ENCODE peak calls at places on chromosomes 4 and X, in seven cellular contexts. One of them, this sample, is unnamed.

GRCh38 chrX:117038918-117039440 is 576.2 kb upstream of the CT83 start:
- DNase-seq in K562: no peak
- DNase-seq in spleen: no peak
- DNase-seq in prostate gland: no peak
- DNase-seq in IMR-90: no peak
- DNase-seq in body of pancreas: no peak
- DNase-seq in Peyer's patch: no peak
- DNase-seq in this sample: no peak

GRCh38 chr4:62912531-62912930 is 1496.7 kb downstream of the TECRL start:
- DNase-seq in K562: no peak
- DNase-seq in spleen: no peak
- DNase-seq in prostate gland: no peak
- DNase-seq in IMR-90: no peak
- DNase-seq in body of pancreas: no peak
- DNase-seq in Peyer's patch: no peak
- DNase-seq in this sample: no peak

GRCh38 chr4:61380865-61381264 is 180.7 kb downstream of the ADGRL3 start:
- DNase-seq in K562: no peak
- DNase-seq in spleen: no peak
- DNase-seq in prostate gland: no peak
- DNase-seq in IMR-90: no peak
- DNase-seq in body of pancreas: no peak
- DNase-seq in Peyer's patch: no peak
- DNase-seq in this sample: no peak

GRCh38 chr4:120865985-120866384 is 56.5 kb downstream of the PRDM5 start:
- DNase-seq in K562: no peak
- DNase-seq in spleen: no peak
- DNase-seq in prostate gland: no peak
- DNase-seq in IMR-90: peak; percentile 31
- DNase-seq in body of pancreas: no peak
- DNase-seq in Peyer's patch: no peak
- DNase-seq in this sample: no peak

GRCh38 chr4:107693132-107693531 is 26.9 kb downstream of the PAPSS1 start:
- DNase-seq in K562: no peak
- DNase-seq in spleen: no peak
- DNase-seq in prostate gland: no peak
- DNase-seq in IMR-90: no peak
- DNase-seq in body of pancreas: no peak
- DNase-seq in Peyer's patch: no peak
- DNase-seq in this sample: no peak

GRCh38 chrX:150258176-150258425 is 105.0 kb upstream of the MAMLD1 start:
- DNase-seq in K562: no peak
- DNase-seq in spleen: no peak
- DNase-seq in prostate gland: no peak
- DNase-seq in IMR-90: no peak
- DNase-seq in body of pancreas: no peak
- DNase-seq in Peyer's patch: no peak
- DNase-seq in this sample: no peak

GRCh38 chrX:23246001-23246400 is 88.6 kb upstream of the PTCHD1 start:
- DNase-seq in K562: no peak
- DNase-seq in spleen: no peak
- DNase-seq in prostate gland: no peak
- DNase-seq in IMR-90: no peak
- DNase-seq in body of pancreas: no peak
- DNase-seq in Peyer's patch: no peak
- DNase-seq in this sample: no peak

GRCh38 chr4:169963998-169964397 is 62.2 kb downstream of the MFAP3L start:
- DNase-seq in K562: no peak
- DNase-seq in spleen: no peak
- DNase-seq in prostate gland: no peak
- DNase-seq in IMR-90: no peak
- DNase-seq in body of pancreas: no peak
- DNase-seq in Peyer's patch: no peak
- DNase-seq in this sample: no peak

GRCh38 chr4:932713-933070 is 432 bp downstream of the TMEM175 start:
- DNase-seq in K562: peak; percentile 68
- DNase-seq in spleen: no peak
- DNase-seq in prostate gland: no peak
- DNase-seq in IMR-90: peak; percentile 23
- DNase-seq in body of pancreas: no peak
- DNase-seq in Peyer's patch: peak; percentile 51
- DNase-seq in this sample: no peak

GRCh38 chr4:141346144-141346543 is 125.4 kb downstream of the ZNF330 start:
- DNase-seq in K562: peak; percentile 35
- DNase-seq in spleen: no peak
- DNase-seq in prostate gland: no peak
- DNase-seq in IMR-90: peak; percentile 74
- DNase-seq in body of pancreas: no peak
- DNase-seq in Peyer's patch: no peak
- DNase-seq in this sample: no peak

GRCh38 chr4:182593413-182593812 is 323.8 kb downstream of the DCTD start:
- DNase-seq in K562: no peak
- DNase-seq in spleen: no peak
- DNase-seq in prostate gland: no peak
- DNase-seq in IMR-90: no peak
- DNase-seq in body of pancreas: no peak
- DNase-seq in Peyer's patch: no peak
- DNase-seq in this sample: no peak

GRCh38 chr4:147289181-147289580 is 191.7 kb upstream of the EDNRA start:
- DNase-seq in K562: no peak
- DNase-seq in spleen: no peak
- DNase-seq in prostate gland: no peak
- DNase-seq in IMR-90: no peak
- DNase-seq in body of pancreas: no peak
- DNase-seq in Peyer's patch: no peak
- DNase-seq in this sample: no peak

GRCh38 chrX:20680998-20681397 is 414.3 kb upstream of the RPS6KA3 start:
- DNase-seq in K562: no peak
- DNase-seq in spleen: no peak
- DNase-seq in prostate gland: no peak
- DNase-seq in IMR-90: no peak
- DNase-seq in body of pancreas: no peak
- DNase-seq in Peyer's patch: no peak
- DNase-seq in this sample: no peak

GRCh38 chrX:35728481-35728880 is 69.7 kb upstream of the MAGEB16 start:
- DNase-seq in K562: no peak
- DNase-seq in spleen: no peak
- DNase-seq in prostate gland: no peak
- DNase-seq in IMR-90: no peak
- DNase-seq in body of pancreas: no peak
- DNase-seq in Peyer's patch: no peak
- DNase-seq in this sample: no peak

GRCh38 chr4:154018659-154019058 is 229.8 kb upstream of the SFRP2 start:
- DNase-seq in K562: no peak
- DNase-seq in spleen: no peak
- DNase-seq in prostate gland: no peak
- DNase-seq in IMR-90: no peak
- DNase-seq in body of pancreas: no peak
- DNase-seq in Peyer's patch: no peak
- DNase-seq in this sample: no peak

GRCh38 chr4:121861427-121861826 is 8.8 kb downstream of the BBS7 start:
- DNase-seq in K562: no peak
- DNase-seq in spleen: no peak
- DNase-seq in prostate gland: no peak
- DNase-seq in IMR-90: no peak
- DNase-seq in body of pancreas: no peak
- DNase-seq in Peyer's patch: no peak
- DNase-seq in this sample: no peak

GRCh38 chr4:102299302-102299701 is 46.0 kb downstream of the SLC39A8 start:
- DNase-seq in K562: no peak
- DNase-seq in spleen: no peak
- DNase-seq in prostate gland: no peak
- DNase-seq in IMR-90: no peak
- DNase-seq in body of pancreas: no peak
- DNase-seq in Peyer's patch: no peak
- DNase-seq in this sample: no peak

GRCh38 chr4:45971108-45971507 is 152.7 kb downstream of the GABRG1 start:
- DNase-seq in K562: no peak
- DNase-seq in spleen: no peak
- DNase-seq in prostate gland: no peak
- DNase-seq in IMR-90: no peak
- DNase-seq in body of pancreas: no peak
- DNase-seq in Peyer's patch: no peak
- DNase-seq in this sample: no peak

GRCh38 chr4:123393696-123394095 is 2.9 kb upstream of the SPRY1 start:
- DNase-seq in K562: no peak
- DNase-seq in spleen: no peak
- DNase-seq in prostate gland: no peak
- DNase-seq in IMR-90: no peak
- DNase-seq in body of pancreas: no peak
- DNase-seq in Peyer's patch: no peak
- DNase-seq in this sample: no peak

GRCh38 chr4:123397276-123398150 is 918 bp downstream of the SPRY1 start:
- DNase-seq in K562: no peak
- DNase-seq in spleen: peak; percentile 88
- DNase-seq in prostate gland: peak; percentile 46
- DNase-seq in IMR-90: peak; percentile 36
- DNase-seq in body of pancreas: peak; percentile 65
- DNase-seq in Peyer's patch: peak; percentile 76
- DNase-seq in this sample: peak; percentile 58

GRCh38 chr4:123398151-123398802 is 1.7 kb downstream of the SPRY1 start:
- DNase-seq in K562: peak; percentile 52
- DNase-seq in spleen: peak; percentile 93
- DNase-seq in prostate gland: peak; percentile 55
- DNase-seq in IMR-90: peak; percentile 62
- DNase-seq in body of pancreas: peak; percentile 80
- DNase-seq in Peyer's patch: peak; percentile 87
- DNase-seq in this sample: peak; percentile 72

GRCh38 chr4:123398803-123399637 is 2.4 kb downstream of the SPRY1 start:
- DNase-seq in K562: no peak
- DNase-seq in spleen: peak; percentile 85
- DNase-seq in prostate gland: peak; percentile 66
- DNase-seq in IMR-90: peak; percentile 73
- DNase-seq in body of pancreas: peak; percentile 60
- DNase-seq in Peyer's patch: peak; percentile 82
- DNase-seq in this sample: peak; percentile 54

GRCh38 chr4:123396294-123397275 is at the start of gene SPRY1:
- DNase-seq in K562: peak; percentile 62
- DNase-seq in spleen: peak; percentile 90
- DNase-seq in prostate gland: peak; percentile 94
- DNase-seq in IMR-90: peak; percentile 88
- DNase-seq in body of pancreas: peak; percentile 93
- DNase-seq in Peyer's patch: peak; percentile 96
- DNase-seq in this sample: peak; percentile 75
- TF ChIP-seq POLR2A in K562: no peak
- TF ChIP-seq POLR2A in spleen: no peak
- TF ChIP-seq POLR2A in prostate gland: peak; percentile 74
- TF ChIP-seq POLR2A in IMR-90: no peak
- TF ChIP-seq POLR2A in body of pancreas: peak; percentile 88
- TF ChIP-seq POLR2A in Peyer's patch: peak; percentile 85
- TF ChIP-seq POLR2A in this sample: peak; percentile 40

DNA sequence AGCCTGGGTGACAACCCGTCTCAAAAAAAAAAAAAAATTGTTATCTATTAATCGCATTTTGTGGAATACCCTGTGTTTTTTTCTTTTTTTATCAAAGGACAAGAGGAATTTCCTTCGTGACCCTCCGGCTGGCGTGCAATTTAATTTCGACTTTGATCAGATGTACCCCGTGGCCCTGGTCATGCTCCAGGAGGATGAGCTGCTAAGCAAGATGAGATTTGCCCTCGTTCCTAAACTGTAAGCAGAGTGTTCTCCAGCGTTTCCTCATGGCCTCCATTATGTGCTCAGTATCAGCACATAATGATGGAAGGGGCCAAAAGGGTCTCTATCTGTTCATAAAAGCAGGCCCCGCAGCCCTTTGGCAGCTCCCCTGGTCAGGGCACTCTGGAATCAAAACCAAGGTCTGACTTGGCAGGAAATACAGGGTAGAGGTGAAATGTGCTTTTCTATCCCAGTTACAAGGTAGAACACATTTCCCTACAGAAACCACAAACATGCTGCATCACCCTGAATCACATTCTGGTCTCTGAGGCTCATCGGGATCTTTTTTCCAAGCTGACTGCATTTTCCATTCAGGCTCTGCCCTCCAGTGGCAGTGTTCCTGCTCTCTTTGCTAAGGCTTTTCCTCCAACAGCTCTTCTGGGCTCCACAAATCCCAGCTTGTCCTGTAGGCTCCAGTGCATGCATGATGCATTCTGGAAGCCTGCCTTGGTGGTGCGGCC is 24.4 kb downstream of the SYAP1 start:
- DNase-seq in K562: no peak
- DNase-seq in spleen: no peak
- DNase-seq in prostate gland: no peak
- DNase-seq in IMR-90: peak; percentile 92
- DNase-seq in body of pancreas: no peak
- DNase-seq in Peyer's patch: no peak
- DNase-seq in this sample: no peak
- H3K36me3 ChIP-seq in K562: peaks cover 60% of the 10 kb centered on the region
- H3K36me3 ChIP-seq in spleen: peaks cover 64% of the 10 kb centered on the region
- H3K36me3 ChIP-seq in prostate gland: no peaks in the 10 kb centered on the region
- H3K36me3 ChIP-seq in IMR-90: peaks cover 44% of the 10 kb centered on the region
- H3K36me3 ChIP-seq in body of pancreas: no peaks in the 10 kb centered on the region
- H3K36me3 ChIP-seq in Peyer's patch: no peaks in the 10 kb centered on the region
- H3K36me3 ChIP-seq in this sample: no peaks in the 10 kb centered on the region

DNA sequence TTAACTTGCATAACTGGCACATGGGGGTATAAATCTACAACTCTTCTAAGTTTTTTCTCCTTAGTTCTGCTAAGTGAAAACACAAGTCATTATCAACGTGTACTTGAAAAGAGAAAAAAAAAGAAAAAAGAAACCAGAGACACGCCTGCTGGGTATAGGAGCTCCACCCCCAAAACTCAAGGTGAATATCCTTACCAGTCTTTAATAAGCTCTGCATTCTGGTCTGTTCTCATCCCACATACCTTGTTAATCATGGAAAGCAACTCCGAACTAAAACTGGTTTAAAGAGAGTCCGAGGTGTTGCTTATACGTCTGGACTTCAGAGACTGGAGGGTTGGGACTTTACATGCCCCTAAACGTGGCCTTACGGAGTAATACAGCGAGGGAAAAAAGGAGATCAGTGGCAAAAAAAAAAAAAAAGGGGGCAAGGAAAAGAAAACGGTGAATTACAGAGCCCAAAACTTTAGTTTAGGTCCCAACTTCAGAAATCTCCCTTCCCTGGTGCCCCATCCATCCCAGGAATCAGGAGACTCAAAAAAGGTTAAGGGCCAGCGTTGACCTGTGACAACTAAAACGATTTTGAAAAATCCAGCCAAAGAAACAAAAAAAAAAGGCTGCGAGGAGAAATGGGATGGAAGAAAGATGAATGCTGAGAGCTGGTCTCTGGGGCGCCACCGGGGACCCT is 997 bp downstream of the PGRMC2 start:
- DNase-seq in K562: peak; percentile 50
- DNase-seq in spleen: no peak
- DNase-seq in prostate gland: peak; percentile 25
- DNase-seq in IMR-90: peak; percentile 61
- DNase-seq in body of pancreas: no peak
- DNase-seq in Peyer's patch: no peak
- DNase-seq in this sample: no peak
- TF ChIP-seq POLR2A in K562: no peak
- TF ChIP-seq POLR2A in spleen: no peak
- TF ChIP-seq POLR2A in prostate gland: peak; percentile 65
- TF ChIP-seq POLR2A in IMR-90: peak; percentile 58
- TF ChIP-seq POLR2A in body of pancreas: peak; percentile 59
- TF ChIP-seq POLR2A in Peyer's patch: peak; percentile 70
- TF ChIP-seq POLR2A in this sample: no peak

DNA sequence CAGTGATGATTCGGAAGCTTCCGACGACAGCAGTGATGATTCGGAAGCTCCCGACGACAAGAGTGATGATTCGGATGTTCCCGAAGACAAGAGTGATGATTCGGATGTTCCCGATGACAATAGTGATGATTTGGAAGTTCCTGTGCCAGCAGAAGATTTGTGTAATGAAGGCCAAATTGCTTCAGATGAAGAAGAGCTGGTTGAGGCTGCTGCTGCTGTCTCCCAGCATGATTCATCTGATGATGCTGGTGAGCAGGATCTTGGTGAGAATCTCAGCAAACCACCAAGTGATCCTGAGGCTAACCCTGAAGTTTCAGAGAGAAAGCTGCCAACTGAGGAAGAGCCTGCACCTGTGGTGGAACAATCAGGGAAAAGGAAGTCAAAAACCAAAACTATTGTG is 14.2 kb downstream of the CXCR3 start:
- DNase-seq in K562: no peak
- DNase-seq in spleen: no peak
- DNase-seq in prostate gland: no peak
- DNase-seq in IMR-90: peak; percentile 12
- DNase-seq in body of pancreas: no peak
- DNase-seq in Peyer's patch: no peak
- DNase-seq in this sample: no peak
- H3K36me3 ChIP-seq in K562: peaks cover 6% of the 10 kb centered on the region
- H3K36me3 ChIP-seq in spleen: peaks cover 7% of the 10 kb centered on the region
- H3K36me3 ChIP-seq in prostate gland: no peaks in the 10 kb centered on the region
- H3K36me3 ChIP-seq in IMR-90: peaks cover 33% of the 10 kb centered on the region
- H3K36me3 ChIP-seq in body of pancreas: no peaks in the 10 kb centered on the region
- H3K36me3 ChIP-seq in Peyer's patch: no peaks in the 10 kb centered on the region
- H3K36me3 ChIP-seq in this sample: no peaks in the 10 kb centered on the region